ENCODE peak calls at places on chromosomes 11 and 22, in six cellular contexts. U is IMR-90, N is H1, G is HFF-Myc, S is MCF 10A, F is neural crest cell. T is an unnamed sample.

GRCh38 chr11:129955282-129955681 is 47.4 kb downstream of the PRDM10 start:
- DNase-seq in N (no peak), S (no peak), U (no peak), G (no peak), F (no peak), T (no peak)

GRCh38 chr11:26901162-26901561 is 92.8 kb upstream of the FIBIN start:
- DNase-seq in G (no peak), U (no peak), N (no peak), F (no peak), S (no peak), T (no peak)

GRCh38 chr22:49290286-49290685 is 537.4 kb downstream of the BRD1 start:
- DNase-seq in N (no peak), F (no peak), S (no peak), U (no peak), G (no peak), T (no peak)

GRCh38 chr11:2202071-2202899 is 30.7 kb upstream of the TH start:
- DNase-seq in G (no peak), U (no peak), F (no peak), N (no peak), S (peak; percentile 14), T (no peak)

GRCh38 chr11:65293909-65294381 is 20.7 kb upstream of the CDC42EP2 start:
- DNase-seq in N (no peak), U (no peak), G (no peak), S (no peak), F (no peak), T (no peak)

GRCh38 chr11:100404907-100405306 is 282.2 kb upstream of the ARHGAP42 start:
- DNase-seq in U (no peak), G (no peak), S (no peak), F (no peak), N (no peak), T (no peak)

GRCh38 chr22:27175444-27175843 is 518.1 kb downstream of the MIAT start:
- DNase-seq in F (no peak), G (no peak), N (no peak), S (no peak), U (no peak), T (no peak)

GRCh38 chr11:102552447-102553200 is 22.1 kb upstream of the MMP7 start:
- DNase-seq in F (no peak), G (no peak), N (no peak), S (no peak), U (peak; percentile 65), T (no peak)

GRCh38 chr11:117259417-117259816 is 26.9 kb downstream of the RNF214 start:
- DNase-seq in S (no peak), U (peak; percentile 79), N (no peak), F (no peak), G (peak; percentile 36), T (no peak)

GRCh38 chr11:8928981-8929615 is 3.6 kb downstream of the C11orf16 start:
- DNase-seq in U (peak; percentile 43), S (no peak), N (no peak), F (no peak), G (no peak), T (no peak)

GRCh38 chr11:83152245-83152644 is 4.7 kb upstream of the PCF11 start:
- DNase-seq in G (no peak), N (no peak), S (no peak), U (no peak), F (no peak), T (no peak)

GRCh38 chr11:74418509-74418895 is 20.3 kb upstream of the PGM2L1 start:
- DNase-seq in U (peak; percentile 82), F (no peak), G (peak; percentile 73), S (peak; percentile 73), N (no peak), T (no peak)

GRCh38 chr22:27299181-27300085 is 502.1 kb downstream of the MN1 start:
- DNase-seq in N (no peak), U (no peak), F (no peak), G (no peak), S (no peak), T (no peak)

GRCh38 chr11:65113361-65113756 is 1.7 kb downstream of the TM7SF2 start:
- DNase-seq in G (no peak), F (no peak), U (no peak), N (no peak), S (no peak), T (no peak)

GRCh38 chr22:48886604-48887393 is 940.9 kb downstream of the BRD1 start:
- DNase-seq in S (no peak), U (no peak), N (no peak), G (no peak), F (no peak), T (no peak)

GRCh38 chr11:32087602-32088001 is 3.3 kb upstream of the RCN1 start:
- DNase-seq in U (peak; percentile 52), N (no peak), G (no peak), F (no peak), S (peak; percentile 56), T (no peak)

GRCh38 chr11:65476632-65477270 is 22.1 kb upstream of the MALAT1 start:
- DNase-seq in G (no peak), U (no peak), F (no peak), N (no peak), S (no peak), T (no peak)

GRCh38 chr11:28619870-28620540 is 511.8 kb downstream of the METTL15 start:
- DNase-seq in S (peak; percentile 49), N (no peak), F (no peak), G (no peak), U (peak; percentile 83), T (no peak)

GRCh38 chr11:368414-369335 is 624 bp upstream of the B4GALNT4 start:
- DNase-seq in U (peak; percentile 18), F (no peak), S (no peak), N (no peak), G (no peak), T (no peak)

GRCh38 chr11:68470304-68470811 is 9.8 kb downstream of the PPP6R3 start:
- DNase-seq in G (no peak), S (no peak), U (no peak), F (no peak), N (no peak), T (no peak)

GRCh38 chr11:14425621-14426020 is 66.6 kb upstream of the RRAS2 start:
- DNase-seq in N (no peak), S (no peak), G (no peak), U (no peak), F (no peak), T (no peak)

GRCh38 chr11:115721309-115722007 is 217.2 kb upstream of the CADM1 start:
- DNase-seq in U (no peak), F (no peak), S (no peak), N (no peak), G (no peak), T (no peak)

GRCh38 chr11:914747-915493 is 4.3 kb upstream of the CHID1 start:
- DNase-seq in N (no peak), G (no peak), F (no peak), S (no peak), U (no peak), T (no peak)

GRCh38 chr11:130423541-130424155 is 4.8 kb downstream of the ADAMTS8 start:
- DNase-seq in G (no peak), N (no peak), U (no peak), F (no peak), S (no peak), T (no peak)

GRCh38 chr22:40855104-40855959 is 1.1 kb downstream of the ST13 start:
- DNase-seq in F (no peak), N (no peak), U (no peak), G (no peak), S (peak; percentile 45), T (no peak)

GRCh38 chr11:2927851-2928604 is 1.2 kb downstream of the PHLDA2 start:
- DNase-seq in N (no peak), F (no peak), G (no peak), S (peak; percentile 61), U (peak; percentile 28), T (no peak)

GRCh38 chr11:13028322-13028721 is 19.2 kb downstream of the RASSF10 start:
- DNase-seq in S (no peak), U (no peak), G (no peak), F (no peak), N (no peak), T (no peak)

GRCh38 chr22:31253949-31254348 is 38.3 kb downstream of the PIK3IP1 start:
- DNase-seq in S (peak; percentile 97), N (no peak), U (no peak), G (no peak), F (no peak), T (no peak)

DNA sequence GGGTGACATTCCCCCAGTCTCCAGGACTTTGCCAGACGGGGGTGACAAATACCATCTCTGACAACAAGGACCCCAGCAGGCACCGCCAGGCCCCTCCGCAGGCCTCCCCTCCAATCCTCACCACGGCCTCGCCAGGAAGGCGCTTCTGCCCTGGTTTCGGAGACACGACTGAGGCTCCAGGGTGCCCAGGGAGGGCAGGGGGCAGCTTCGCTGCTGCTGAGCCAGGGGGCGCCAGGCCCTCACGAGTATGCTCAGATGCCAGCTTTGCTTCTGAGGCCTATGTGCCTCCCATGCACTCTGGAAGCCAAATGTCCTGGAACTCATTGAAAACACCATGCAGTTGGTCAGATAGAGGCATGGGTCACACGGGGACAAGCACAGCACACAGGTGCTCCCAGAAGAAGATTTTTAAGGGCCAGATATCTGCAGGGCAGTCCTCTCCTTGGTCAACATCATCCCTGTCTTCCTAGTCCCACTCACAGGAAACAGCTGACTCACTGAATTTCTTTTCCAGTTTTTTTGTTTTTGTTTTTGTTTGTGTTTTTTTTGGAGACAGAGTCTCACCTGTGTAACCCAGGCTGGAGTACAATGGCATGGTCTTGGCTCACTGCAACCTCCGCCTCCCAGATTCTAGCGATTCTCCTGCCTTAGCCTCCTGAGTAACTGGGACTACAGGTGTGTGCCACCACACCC is 19.9 kb downstream of the BID start:
- DNase-seq in U (no peak), S (no peak), N (no peak), F (no peak), G (no peak), T (no peak)
- TF ChIP-seq CTCF in U (peak; percentile 9), S (peak; percentile 20), N (peak; percentile 85), F (no peak), G (peak; percentile 22), T (peak; percentile 15)

GRCh38 chr11:11152877-11153276 is 200.2 kb downstream of the CSNK2A3 start:
- DNase-seq in N (no peak), G (no peak), F (no peak), U (no peak), S (no peak), T (no peak)

GRCh38 chr11:11157201-11157600 is 195.8 kb downstream of the CSNK2A3 start:
- DNase-seq in N (no peak), S (peak; percentile 42), F (peak; percentile 34), U (peak; percentile 8), G (no peak), T (no peak)

GRCh38 chr11:11155962-11156815 is 196.9 kb downstream of the CSNK2A3 start:
- DNase-seq in S (peak; percentile 5), U (no peak), F (peak; percentile 36), N (peak; percentile 31), G (no peak), T (peak; percentile 29)
- TF ChIP-seq CTCF in S (peak; percentile 55), U (peak; percentile 38), F (peak; percentile 62), N (peak; percentile 96), G (peak; percentile 77), T (peak; percentile 48)

DNA sequence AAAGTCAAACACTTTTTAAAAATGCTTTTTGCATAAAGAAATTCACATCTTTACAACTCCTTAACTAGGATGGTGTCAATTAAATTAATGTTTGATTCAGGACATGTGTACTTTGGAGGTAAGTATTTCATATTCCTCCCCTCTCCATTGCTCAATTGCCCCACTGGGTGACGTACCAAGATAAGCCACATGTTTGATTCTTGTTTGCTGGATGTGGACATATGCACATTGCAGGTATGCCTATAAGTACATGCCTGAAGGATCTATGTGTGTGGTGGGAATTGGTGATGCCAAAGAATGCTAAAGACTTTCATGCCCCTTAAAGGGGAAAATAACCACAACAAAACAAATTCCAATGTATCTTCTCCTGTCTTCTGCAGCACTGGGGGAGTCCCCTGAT is 5.8 kb downstream of the CD44 start:
- DNase-seq in F (no peak), N (no peak), S (peak; percentile 76), U (peak; percentile 72), G (no peak), T (no peak)
- TF ChIP-seq CTCF in F (no peak), N (no peak), S (no peak), U (no peak), G (no peak), T (no peak)

GRCh38 chr11:5605849-5606248 is 9.4 kb downstream of the TRIM6 start:
- DNase-seq in F (no peak), N (no peak), U (peak; percentile 92), S (peak; percentile 87), G (no peak), T (no peak)
- TF ChIP-seq CTCF in F (no peak), N (no peak), U (peak; percentile 5), S (peak; percentile 16), G (no peak), T (no peak)

T was measured in D721Med.